ENCODE peak calls at places on chromosomes 2 and 18, in four cellular contexts. A is IMR-90, Q is body of pancreas, G is heart left ventricle. N is an unnamed sample.
A peak's percentile ranks its signal among the peaks of the same experiment; 100 is the strongest.

GRCh38 chr2:18208956-18209355 is 330.5 kb downstream of the KCNS3 start:
- DNase-seq in G (no peak), A (no peak), Q (no peak), N (no peak)

GRCh38 chr2:119721462-119721861 is 38.3 kb upstream of the PTPN4 start:
- DNase-seq in G (peak; percentile 56), A (no peak), Q (no peak), N (no peak)

GRCh38 chr2:69227717-69228116 is 159.3 kb downstream of the GFPT1 start:
- DNase-seq in A (no peak), Q (no peak), G (no peak), N (no peak)

GRCh38 chr2:240458900-240459391 is 23.5 kb downstream of the GPC1 start:
- DNase-seq in G (peak; percentile 22), Q (no peak), A (no peak), N (no peak)

GRCh38 chr2:64402876-64403275 is 51.1 kb upstream of the LGALSL start:
- DNase-seq in G (no peak), A (no peak), Q (no peak), N (no peak)

GRCh38 chr2:205925373-205926337 is 160.3 kb downstream of the INO80D start:
- DNase-seq in Q (peak; percentile 78), A (peak; percentile 51), G (peak; percentile 77), N (peak; percentile 77)

GRCh38 chr2:173652311-173652710 is 297.6 kb downstream of the CDCA7 start:
- DNase-seq in Q (no peak), A (peak; percentile 93), G (no peak), N (no peak)

GRCh38 chr2:20184067-20184938 is 40.6 kb downstream of the SDC1 start:
- DNase-seq in Q (no peak), G (peak; percentile 9), A (peak; percentile 77), N (no peak)

GRCh38 chr2:119723784-119724467 is 35.8 kb upstream of the PTPN4 start:
- DNase-seq in A (no peak), Q (no peak), G (no peak), N (no peak)

GRCh38 chr2:150528861-150529801 is 41.7 kb upstream of the RND3 start:
- DNase-seq in G (no peak), A (peak; percentile 79), Q (no peak), N (no peak)

GRCh38 chr18:61398961-61399632 is 65.9 kb downstream of the CDH20 start:
- DNase-seq in G (no peak), A (peak; percentile 65), Q (no peak), N (no peak)

GRCh38 chr18:74861154-74861553 is 263.5 kb downstream of the ZNF407 start:
- DNase-seq in Q (no peak), G (no peak), A (peak; percentile 78), N (no peak)

GRCh38 chr2:84894758-84895520 is 10.5 kb upstream of the TMSB10 start:
- DNase-seq in A (peak; percentile 52), G (no peak), Q (no peak), N (no peak)

GRCh38 chr2:127361929-127362328 is 25.8 kb downstream of the MAP3K2 start:
- DNase-seq in G (no peak), Q (no peak), A (peak; percentile 64), N (no peak)

GRCh38 chr2:239274391-239275001 is 126.3 kb downstream of the HDAC4 start:
- DNase-seq in A (peak; percentile 70), Q (peak; percentile 10), G (peak; percentile 49), N (peak; percentile 55)

GRCh38 chr2:6639870-6640639 is 225.7 kb downstream of the CMPK2 start:
- DNase-seq in Q (no peak), A (no peak), G (no peak), N (no peak)

GRCh38 chr2:164793531-164793930 is 48.1 kb downstream of the COBLL1 start:
- DNase-seq in Q (no peak), G (no peak), A (no peak), N (no peak)

GRCh38 chr18:28729321-28729720 is 552.4 kb upstream of the CDH2 start:
- DNase-seq in Q (no peak), G (no peak), A (peak; percentile 45), N (no peak)

GRCh38 chr2:70962885-70963878 is 15.2 kb upstream of the ANKRD53 start:
- DNase-seq in A (no peak), G (no peak), Q (no peak), N (no peak)

GRCh38 chr2:176165598-176166055 is 8.5 kb downstream of the HOXD3 start:
- DNase-seq in A (no peak), Q (no peak), G (no peak), N (no peak)
- H3K4me3 ChIP-seq in A (no peak overlapping the region), Q (no peak overlapping the region), G (no peak overlapping the region), N (peak overlapping the region; percentile 11)

GRCh38 chr2:154556607-154557006 is 141.9 kb upstream of the KCNJ3 start:
- DNase-seq in A (no peak), Q (no peak), G (no peak), N (no peak)

GRCh38 chr2:154555700-154556099 is 142.8 kb upstream of the KCNJ3 start:
- DNase-seq in Q (no peak), G (no peak), A (no peak), N (no peak)

GRCh38 chr2:154556146-154556545 is 142.3 kb upstream of the KCNJ3 start:
- DNase-seq in Q (no peak), A (no peak), G (no peak), N (no peak)

GRCh38 chr2:154551649-154552048 is 146.8 kb upstream of the KCNJ3 start:
- DNase-seq in G (no peak), Q (no peak), A (no peak), N (no peak)

DNA sequence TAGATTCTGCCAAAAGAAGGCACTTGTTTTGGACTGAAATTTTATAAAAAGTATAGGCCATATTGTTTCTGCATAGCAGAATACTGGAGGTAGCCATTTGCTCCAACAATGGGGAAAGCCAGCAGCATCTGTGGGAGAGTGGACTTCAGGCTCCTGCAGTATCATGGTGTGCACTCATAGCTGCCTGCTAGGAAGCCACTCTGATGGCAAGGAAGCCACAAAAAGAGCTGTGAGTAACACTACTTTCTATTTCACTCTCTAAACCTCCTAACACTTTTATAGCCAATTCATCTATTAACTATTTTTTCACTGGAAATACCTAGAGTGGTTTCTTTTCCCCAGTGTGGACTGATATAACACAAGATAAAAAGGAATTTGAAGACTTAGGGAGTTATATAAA is 144.4 kb upstream of the KCNJ3 start:
- DNase-seq in G (no peak), A (no peak), Q (no peak), N (no peak)
- TF ChIP-seq POLR2A in G (no peak), A (no peak), Q (no peak), N (no peak)

GRCh38 chr2:178496049-178496448 is 15.8 kb downstream of the PLEKHA3 start:
- DNase-seq in A (no peak), Q (no peak), G (no peak), N (no peak)

GRCh38 chr2:178491612-178492011 is 11.4 kb downstream of the PLEKHA3 start:
- DNase-seq in A (no peak), Q (no peak), G (no peak), N (no peak)
- H3K4me3 ChIP-seq in A (no peak overlapping the region), Q (no peak overlapping the region), G (no peak overlapping the region), N (no peak overlapping the region)

GRCh38 chr2:63340443-63340842 is 247.8 kb downstream of the WDPCP start:
- DNase-seq in A (no peak), G (no peak), Q (no peak), N (no peak)

GRCh38 chr2:63334910-63335309 is 253.4 kb downstream of the WDPCP start:
- DNase-seq in A (no peak), Q (no peak), G (no peak), N (no peak)
- TF ChIP-seq POLR2A in A (no peak), Q (no peak), G (no peak), N (no peak)

DNA sequence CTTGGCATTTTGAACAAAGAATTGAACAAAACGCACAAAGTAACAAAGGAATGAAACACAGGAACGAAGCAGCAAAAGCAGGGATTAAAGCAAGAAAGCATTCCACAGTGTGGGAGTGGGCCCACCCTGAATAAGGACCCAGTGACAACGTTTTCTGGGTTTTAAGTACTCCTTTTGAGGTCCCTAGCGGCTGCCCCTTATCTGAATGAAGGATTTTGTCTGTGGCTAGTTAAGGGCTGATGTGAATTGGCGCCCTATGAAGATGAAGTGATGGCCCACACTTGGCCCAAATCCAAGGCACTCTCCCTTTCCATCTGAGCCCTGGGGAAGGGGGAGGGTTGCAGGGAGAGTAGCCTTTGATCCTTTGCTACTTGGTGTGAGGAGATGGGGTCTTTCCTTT is 7.8 kb upstream of the CCDC141 start:
- DNase-seq in G (no peak), A (no peak), Q (no peak), N (no peak)
- H3K4me3 ChIP-seq in G (no peak overlapping the region), A (no peak overlapping the region), Q (no peak overlapping the region), N (no peak overlapping the region)

GRCh38 chr2:176129013-176129796 is at the start of gene HOXD8:
- DNase-seq in Q (no peak), A (peak; percentile 9), G (peak; percentile 45), N (peak; percentile 88)
- TF ChIP-seq POLR2A in Q (no peak), A (no peak), G (no peak), N (peak; percentile 70)

GRCh38 chr2:232927041-232927792 is 57.2 kb downstream of the SNORC start:
- DNase-seq in G (no peak), Q (no peak), A (no peak), N (no peak)
- H3K4me3 ChIP-seq in G (peak overlapping the region; percentile 14), Q (no peak overlapping the region), A (no peak overlapping the region), N (peak overlapping the region; percentile 41)